ENCODE peak calls at places on chromosomes 1 and 21, in ten cellular contexts. T is anterior cingulate cortex; S is CD8-positive, alpha-beta memory T cell; K is nucleus accumbens; Q is stimulated activated CD4-positive, alpha-beta T cell treated with anti-CD3 and anti-CD28 coated beads, Interleukin-4, amount 100 ng/mL, for 4 hours; X is erythroblast; F is GM23248; I is AG09319; A is heart left ventricle; R is astrocyte of the hippocampus. Y is an unnamed sample.

GRCh38 chr21:37435120-37435519 is 68.5 kb downstream of the DYRK1A start:
- DNase-seq in T (peak), S (peak), K (peak), Q (peak), X (peak), F (peak), I (peak), A (peak), R (peak), Y (peak)

GRCh38 chr1:36922593-36923251 is 111.6 kb downstream of the GRIK3 start:
- DNase-seq in T (no peak), S (no peak), K (no peak), Q (no peak), X (no peak), F (no peak), I (no peak), A (no peak), R (no peak), Y (no peak)

GRCh38 chr1:224635356-224635755 is 19.2 kb downstream of the CNIH3 start:
- DNase-seq in T (no peak), S (no peak), K (no peak), Q (no peak), X (no peak), F (peak), I (peak), A (no peak), R (peak), Y (no peak)

GRCh38 chr21:37149411-37149810 is 76.4 kb downstream of the TTC3 start:
- DNase-seq in T (no peak), S (no peak), K (no peak), Q (no peak), X (no peak), F (peak), I (peak), A (no peak), R (no peak), Y (no peak)

GRCh38 chr1:53279556-53280160 is 41.3 kb upstream of the MAGOH start:
- DNase-seq in T (no peak), S (no peak), K (no peak), Q (no peak), X (no peak), F (no peak), I (no peak), A (no peak), R (no peak), Y (no peak)

GRCh38 chr1:29176567-29176966 is 5.1 kb downstream of the SRSF4 start:
- DNase-seq in T (no peak), S (no peak), K (no peak), Q (no peak), X (peak), F (peak), I (no peak), A (no peak), R (peak), Y (no peak)

GRCh38 chr21:44929242-44929798 is 8.6 kb upstream of the ITGB2 start:
- DNase-seq in T (no peak), S (no peak), K (no peak), Q (no peak), X (no peak), F (peak), I (no peak), A (no peak), R (no peak), Y (no peak)

GRCh38 chr1:204307334-204307883 is 52.3 kb downstream of the PLEKHA6 start:
- DNase-seq in T (no peak), S (no peak), K (peak), Q (no peak), X (no peak), F (peak), I (peak), A (peak), R (no peak), Y (no peak)

GRCh38 chr1:61183471-61184034 is 101.2 kb downstream of the NFIA start:
- DNase-seq in T (no peak), S (no peak), K (peak), Q (no peak), X (no peak), F (peak), I (no peak), A (peak), R (peak), Y (peak)

GRCh38 chr1:19644761-19645543 is 841 bp downstream of the NBL1 start:
- DNase-seq in T (no peak), S (no peak), K (peak), Q (no peak), X (no peak), F (peak), I (no peak), A (peak), R (peak), Y (no peak)

GRCh38 chr1:1136547-1137230 is 20.8 kb upstream of the C1orf159 start:
- DNase-seq in T (no peak), S (no peak), K (no peak), Q (no peak), X (no peak), F (no peak), I (no peak), A (no peak), R (no peak), Y (no peak)

GRCh38 chr21:45409466-45410150 is 4.6 kb downstream of the COL18A1 start:
- DNase-seq in T (no peak), S (no peak), K (peak), Q (no peak), X (peak), F (no peak), I (no peak), A (no peak), R (peak), Y (no peak)

GRCh38 chr1:229368347-229368746 is 25.5 kb upstream of the CCSAP start:
- DNase-seq in T (no peak), S (no peak), K (no peak), Q (no peak), X (no peak), F (no peak), I (no peak), A (no peak), R (no peak), Y (peak)

GRCh38 chr21:41777934-41778815 is 11.3 kb upstream of the RIPK4 start:
- DNase-seq in T (peak), S (no peak), K (peak), Q (no peak), X (peak), F (peak), I (peak), A (peak), R (peak), Y (peak)

GRCh38 chr1:154849645-154850131 is 20.4 kb downstream of the KCNN3 start:
- DNase-seq in T (no peak), S (no peak), K (no peak), Q (no peak), X (no peak), F (no peak), I (no peak), A (no peak), R (peak), Y (no peak)

GRCh38 chr1:156744344-156744743 is 3.5 kb upstream of the MRPL24 start:
- DNase-seq in T (no peak), S (no peak), K (no peak), Q (no peak), X (no peak), F (no peak), I (no peak), A (no peak), R (no peak), Y (no peak)

GRCh38 chr1:213745451-213745850 is 242.3 kb upstream of the PROX1 start:
- DNase-seq in T (no peak), S (no peak), K (no peak), Q (no peak), X (no peak), F (no peak), I (no peak), A (no peak), R (no peak), Y (no peak)

GRCh38 chr1:147238053-147238902 is 4.2 kb upstream of the CHD1L start:
- DNase-seq in T (no peak), S (no peak), K (no peak), Q (no peak), X (no peak), F (no peak), I (no peak), A (no peak), R (no peak), Y (no peak)

GRCh38 chr1:33686551-33686950 is 177.3 kb upstream of the HMGB4 start:
- DNase-seq in T (no peak), S (no peak), K (no peak), Q (no peak), X (no peak), F (no peak), I (no peak), A (no peak), R (no peak), Y (no peak)

GRCh38 chr1:200888349-200888838 is 6.3 kb upstream of the INAVA start:
- DNase-seq in T (no peak), S (peak), K (no peak), Q (peak), X (no peak), F (no peak), I (no peak), A (no peak), R (no peak), Y (no peak)

GRCh38 chr1:89780721-89781120 is 40.1 kb upstream of the LRRC8D start:
- DNase-seq in T (no peak), S (no peak), K (no peak), Q (peak), X (peak), F (peak), I (peak), A (no peak), R (peak), Y (no peak)

GRCh38 chr1:114669562-114670082 is at the start of gene DENND2C:
- DNase-seq in T (no peak), S (no peak), K (no peak), Q (no peak), X (no peak), F (no peak), I (no peak), A (no peak), R (no peak), Y (peak)

GRCh38 chr1:19163261-19163660 is 46.8 kb downstream of the UBR4 start:
- DNase-seq in T (no peak), S (no peak), K (no peak), Q (no peak), X (no peak), F (peak), I (peak), A (no peak), R (peak), Y (no peak)

GRCh38 chr1:211344335-211344664 is 17.7 kb downstream of the TRAF5 start:
- DNase-seq in T (no peak), S (no peak), K (no peak), Q (no peak), X (no peak), F (no peak), I (no peak), A (no peak), R (peak), Y (no peak)

GRCh38 chr1:203402609-203403337 is 51.9 kb upstream of the FMOD start:
- DNase-seq in T (no peak), S (no peak), K (no peak), Q (no peak), X (no peak), F (peak), I (peak), A (no peak), R (peak), Y (no peak)

GRCh38 chr21:28737671-28738279 is 254.9 kb downstream of the LTN1 start:
- DNase-seq in T (no peak), S (no peak), K (no peak), Q (no peak), X (peak), F (peak), I (no peak), A (no peak), R (no peak), Y (no peak)

GRCh38 chr1:26942656-26943055 is 17.6 kb downstream of the KDF1 start:
- DNase-seq in T (no peak), S (no peak), K (no peak), Q (no peak), X (no peak), F (no peak), I (no peak), A (no peak), R (no peak), Y (no peak)

GRCh38 chr1:151799179-151800022 is 5.8 kb downstream of the LINGO4 start:
- DNase-seq in T (no peak), S (no peak), K (peak), Q (no peak), X (no peak), F (peak), I (no peak), A (no peak), R (no peak), Y (no peak)

GRCh38 chr1:25543425-25544242 is at the start of gene LDLRAP1:
- DNase-seq in T (peak), S (peak), K (peak), Q (peak), X (peak), F (peak), I (no peak), A (peak), R (peak), Y (peak)

GRCh38 chr1:162364498-162364897 is 12.2 kb downstream of the SPATA46 start:
- DNase-seq in T (no peak), S (no peak), K (no peak), Q (no peak), X (no peak), F (peak), I (no peak), A (no peak), R (peak), Y (no peak)

GRCh38 chr1:11648039-11648438 is 6.2 kb downstream of the FBXO2 start:
- DNase-seq in T (peak), S (no peak), K (peak), Q (no peak), X (no peak), F (no peak), I (no peak), A (no peak), R (no peak), Y (no peak)

GRCh38 chr1:156602557-156602993 is 1.3 kb upstream of the GPATCH4 start:
- DNase-seq in T (no peak), S (no peak), K (no peak), Q (no peak), X (peak), F (peak), I (no peak), A (no peak), R (no peak), Y (no peak)

GRCh38 chr1:225694151-225694603 is 41.3 kb upstream of the ENAH start:
- DNase-seq in T (no peak), S (no peak), K (no peak), Q (no peak), X (peak), F (peak), I (no peak), A (peak), R (peak), Y (no peak)

GRCh38 chr21:38438476-38438893 is 59.8 kb downstream of the ERG start:
- DNase-seq in T (no peak), S (no peak), K (no peak), Q (no peak), X (peak), F (peak), I (no peak), A (peak), R (peak), Y (no peak)

GRCh38 chr1:31084782-31085569 is 19.5 kb upstream of the PUM1 start:
- DNase-seq in T (no peak), S (no peak), K (no peak), Q (no peak), X (peak), F (no peak), I (no peak), A (no peak), R (no peak), Y (no peak)

GRCh38 chr1:209808059-209808494 is 2.1 kb upstream of the IRF6 start:
- DNase-seq in T (no peak), S (no peak), K (no peak), Q (no peak), X (peak), F (peak), I (peak), A (peak), R (peak), Y (no peak)